ENCODE peak calls at places on chromosomes 5 and 9, in nine cellular contexts. Y, C, K, G, O, V, Q, T and B are unnamed samples.

GRCh38 chr5:21574429-21574828 is 1278.7 kb downstream of the CDH12 start:
- DNase-seq in C (no peak), K (no peak), O (no peak), Q (no peak), Y (no peak), T (no peak), G (no peak), V (no peak), B (no peak)

GRCh38 chr5:78300464-78301045 is 6.1 kb upstream of the AP3B1 start:
- DNase-seq in G (peak), V (no peak), Y (no peak), C (peak), K (no peak), O (peak), Q (no peak), T (no peak), B (peak)

GRCh38 chr9:99826579-99826978 is 4.9 kb downstream of the NR4A3 start:
- DNase-seq in C (no peak), Y (no peak), V (no peak), K (no peak), O (no peak), G (no peak), T (no peak), Q (no peak), B (no peak)

GRCh38 chr9:99753436-99753835 is 68.2 kb upstream of the NR4A3 start:
- DNase-seq in C (no peak), V (no peak), T (no peak), Q (no peak), K (no peak), O (no peak), Y (no peak), G (peak), B (no peak)

GRCh38 chr9:95383198-95383673 is 65.7 kb upstream of the FANCC start:
- DNase-seq in T (no peak), Y (no peak), V (peak), K (no peak), O (peak), C (no peak), Q (no peak), G (peak), B (no peak)

GRCh38 chr9:111052831-111053230 is 14.6 kb upstream of the LPAR1 start:
- DNase-seq in C (no peak), G (peak), T (no peak), V (no peak), Q (no peak), Y (no peak), O (peak), K (no peak), B (no peak)

GRCh38 chr9:99057665-99058625 is 47.0 kb upstream of the TGFBR1 start:
- DNase-seq in Q (peak), K (peak), G (peak), O (peak), V (no peak), C (peak), Y (no peak), T (no peak), B (peak)

GRCh38 chr5:168528521-168529360 is at the start of gene FBLL1:
- DNase-seq in T (peak), Q (peak), V (no peak), K (no peak), G (peak), C (peak), O (peak), Y (no peak), B (no peak)

GRCh38 chr5:68007446-68007845 is 208.1 kb upstream of the PIK3R1 start:
- DNase-seq in G (peak), O (peak), C (no peak), T (no peak), V (peak), K (no peak), Q (peak), Y (peak), B (no peak)

GRCh38 chr5:52690236-52690685 is 97.5 kb upstream of the ITGA1 start:
- DNase-seq in C (no peak), O (peak), G (peak), Q (no peak), K (no peak), T (no peak), V (no peak), Y (no peak), B (no peak)

GRCh38 chr5:116583085-116583766 is 8.6 kb upstream of the SEMA6A start:
- DNase-seq in V (no peak), G (no peak), T (no peak), K (no peak), Y (no peak), C (no peak), Q (no peak), O (peak), B (no peak)

GRCh38 chr9:136631038-136632000 is 31.4 kb upstream of the EGFL7 start:
- DNase-seq in V (peak), Q (peak), K (peak), C (peak), G (peak), T (peak), Y (peak), O (peak), B (peak)

GRCh38 chr9:110509787-110510186 is 69.8 kb downstream of the SVEP1 start:
- DNase-seq in Y (no peak), O (no peak), C (no peak), V (no peak), K (no peak), G (no peak), Q (no peak), T (no peak), B (no peak)

GRCh38 chr9:124079176-124079925 is 67.8 kb downstream of the LHX2 start:
- DNase-seq in C (no peak), T (no peak), V (peak), Y (no peak), Q (no peak), K (no peak), G (peak), O (peak), B (no peak)

GRCh38 chr9:110334871-110335270 is 2.8 kb downstream of the TXNDC8 start:
- DNase-seq in C (no peak), T (no peak), O (no peak), Q (no peak), K (no peak), Y (no peak), V (no peak), G (no peak), B (no peak)

GRCh38 chr5:142376001-142376400 is 51.2 kb upstream of the SPRY4 start:
- DNase-seq in Y (no peak), K (no peak), Q (no peak), T (no peak), V (no peak), O (no peak), C (no peak), G (no peak), B (no peak)

GRCh38 chr9:76873056-76873792 is 32.7 kb downstream of the PRUNE2 start:
- DNase-seq in C (no peak), Q (no peak), T (no peak), Y (no peak), O (no peak), G (peak), K (no peak), V (no peak), B (no peak)

GRCh38 chr5:138408023-138408422 is 30.8 kb upstream of the REEP2 start:
- DNase-seq in Q (peak), G (peak), Y (no peak), K (peak), V (no peak), T (peak), C (no peak), O (no peak), B (no peak)

GRCh38 chr9:78601957-78602565 is 305.1 kb downstream of the PSAT1 start:
- DNase-seq in C (no peak), T (peak), G (peak), K (no peak), Y (no peak), V (no peak), O (peak), Q (peak), B (peak)

GRCh38 chr9:133603165-133603927 is 5.8 kb downstream of the FAM163B start:
- DNase-seq in G (no peak), K (no peak), T (no peak), V (no peak), O (no peak), Q (no peak), C (no peak), Y (no peak), B (no peak)

GRCh38 chr9:135583686-135584011 is 22.1 kb downstream of the PAEP start:
- DNase-seq in G (no peak), K (peak), Q (no peak), Y (no peak), T (no peak), O (no peak), V (no peak), C (no peak), B (no peak)

GRCh38 chr9:14051459-14051858 is 262.5 kb downstream of the NFIB start:
- DNase-seq in T (no peak), K (no peak), G (no peak), C (no peak), V (no peak), Q (no peak), O (no peak), Y (no peak), B (no peak)

GRCh38 chr5:141430332-141431113 is at the start of gene PCDHGA12:
- DNase-seq in Y (no peak), G (peak), T (no peak), O (peak), Q (no peak), C (no peak), V (no peak), K (no peak), B (no peak)

GRCh38 chr5:138610468-138611294 is 35.5 kb upstream of the HSPA9 start:
- DNase-seq in G (no peak), K (no peak), C (no peak), O (no peak), Q (no peak), T (peak), Y (no peak), V (no peak), B (no peak)

GRCh38 chr9:137606734-137607138 is 1.2 kb downstream of the ARRDC1 start:
- DNase-seq in Q (no peak), C (no peak), V (no peak), T (no peak), G (no peak), Y (no peak), O (no peak), K (peak), B (no peak)

GRCh38 chr9:95188459-95188858 is 129.1 kb downstream of the FANCC start:
- DNase-seq in O (peak), V (no peak), K (no peak), G (no peak), Y (no peak), Q (no peak), C (no peak), T (no peak), B (no peak)

GRCh38 chr9:28853487-28853886 is 1280.2 kb upstream of the C9orf72 start:
- DNase-seq in G (no peak), Q (no peak), C (no peak), V (no peak), K (no peak), Y (no peak), O (no peak), T (peak), B (no peak)

GRCh38 chr5:128464596-128464995 is 73.4 kb downstream of the FBN2 start:
- DNase-seq in G (peak), C (no peak), O (no peak), K (no peak), Y (no peak), Q (no peak), T (no peak), V (no peak), B (no peak)

GRCh38 chr5:81787843-81788242 is 36.9 kb upstream of the SSBP2 start:
- DNase-seq in T (no peak), Y (no peak), V (peak), Q (peak), G (peak), C (peak), K (peak), O (peak), B (no peak)
- H3K4me3 ChIP-seq in T (no peak), Y (no peak), V (no peak), Q (no peak), G (no peak), C (no peak), K (no peak), O (no peak), B (no peak)

GRCh38 chr5:143393516-143393915 is 10.0 kb downstream of the NR3C1 start:
- DNase-seq in K (no peak), V (no peak), Y (no peak), O (no peak), T (no peak), Q (no peak), G (no peak), C (no peak), B (no peak)
- H3K4me3 ChIP-seq in K (no peak), V (no peak), Y (no peak), O (no peak), T (no peak), Q (no peak), G (no peak), C (no peak), B (no peak)

GRCh38 chr5:165138261-165138660 is 1632.8 kb downstream of the MAT2B start:
- DNase-seq in Q (no peak), V (no peak), Y (no peak), C (no peak), T (no peak), K (no peak), G (no peak), O (no peak), B (no peak)
- H3K4me3 ChIP-seq in Q (no peak), V (no peak), Y (no peak), C (no peak), T (peak), K (no peak), G (no peak), O (no peak), B (no peak)

GRCh38 chr9:86353591-86354047 is 591 bp downstream of the TUT7 start:
- DNase-seq in C (peak), G (no peak), V (no peak), K (peak), T (peak), Q (no peak), Y (no peak), O (no peak), B (no peak)

GRCh38 chr9:86354882-86355399 is 731 bp upstream of the TUT7 start:
- DNase-seq in G (peak), Y (no peak), Q (no peak), O (no peak), T (no peak), K (no peak), C (no peak), V (no peak), B (no peak)

GRCh38 chr9:86352440-86353106 is 1.6 kb downstream of the TUT7 start:
- DNase-seq in C (peak), K (no peak), Y (no peak), O (no peak), Q (no peak), T (no peak), V (no peak), G (peak), B (no peak)

GRCh38 chr9:86355814-86356213 is 1.6 kb upstream of the TUT7 start:
- DNase-seq in Q (no peak), K (no peak), G (no peak), V (no peak), T (no peak), Y (no peak), C (no peak), O (no peak), B (no peak)

DNA sequence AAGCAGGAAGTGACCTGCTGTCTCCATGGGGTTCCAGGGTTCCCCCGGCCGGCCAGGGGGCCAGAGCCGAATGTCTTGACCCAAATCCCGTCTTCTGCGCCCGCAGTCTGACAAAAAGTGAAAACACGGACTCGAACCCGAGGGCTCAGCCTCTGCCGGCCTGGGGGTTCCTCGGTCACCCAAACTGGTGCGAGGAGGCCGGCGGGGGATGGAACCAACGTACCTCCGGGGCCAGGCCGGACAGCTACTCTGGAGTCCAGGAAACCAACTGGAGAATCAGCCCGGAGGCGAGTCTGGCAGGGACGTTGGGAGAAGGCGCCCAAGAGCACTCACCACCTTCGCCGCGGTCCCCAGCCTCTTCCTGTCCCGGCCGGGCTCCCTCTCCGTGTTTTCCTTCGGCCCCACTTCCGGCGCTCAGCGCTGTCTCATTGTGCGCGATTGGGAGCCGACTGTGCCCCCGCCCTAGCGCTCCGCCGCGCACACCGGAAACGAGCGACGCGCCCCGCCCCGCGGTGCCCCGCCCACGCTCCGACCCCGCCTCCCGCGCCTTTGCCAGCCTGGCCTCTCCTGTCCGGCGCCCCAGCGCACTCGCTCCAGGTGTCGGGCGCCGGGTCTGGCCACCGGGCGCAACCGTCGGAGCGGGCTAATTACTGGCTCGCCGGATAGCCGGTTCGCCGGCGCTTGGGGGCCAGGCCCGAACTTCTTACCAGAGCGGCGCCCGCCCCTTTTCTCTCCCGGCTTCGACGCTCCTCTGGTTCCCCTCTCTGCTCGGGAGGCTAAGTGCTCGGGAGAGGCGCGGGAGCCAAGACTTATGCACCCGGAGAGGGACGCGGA is at the start of gene TUT7:
- DNase-seq in V (peak), G (peak), O (peak), Y (peak), K (peak), T (peak), Q (peak), C (peak), B (peak)
- H3K4me3 ChIP-seq in V (peak), G (peak), O (peak), Y (peak), K (peak), T (peak), Q (peak), C (peak), B (peak)

DNA sequence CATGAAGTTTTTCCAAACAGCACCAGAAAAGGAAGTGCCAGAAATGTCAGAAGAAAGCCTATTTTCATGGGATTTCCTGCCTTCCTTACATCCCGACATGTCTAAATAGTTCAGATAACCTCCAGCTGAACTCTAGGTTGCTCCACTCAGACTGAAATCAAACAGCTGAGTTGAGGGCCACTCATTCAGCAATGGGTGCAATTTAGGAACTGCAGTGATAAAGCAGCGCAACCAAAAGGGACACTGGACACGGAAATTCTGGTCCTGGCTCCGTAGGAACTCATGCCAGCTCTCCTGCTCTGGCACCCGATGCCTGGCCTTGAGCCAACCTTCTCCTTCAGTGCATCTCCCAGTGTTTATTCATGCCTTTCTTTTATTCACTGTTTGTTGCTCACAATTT is 127.1 kb downstream of the PDE4D start:
- DNase-seq in O (no peak), V (no peak), T (no peak), Y (peak), Q (no peak), G (no peak), C (no peak), K (peak), B (no peak)
- H3K4me3 ChIP-seq in O (no peak), V (no peak), T (no peak), Y (no peak), Q (no peak), G (no peak), C (no peak), K (peak), B (no peak)

GRCh38 chr9:125904155-125904841 is 157.1 kb downstream of the PBX3 start:
- DNase-seq in V (no peak), G (no peak), Y (no peak), O (peak), C (no peak), T (no peak), K (no peak), Q (no peak), B (no peak)
- H3K4me3 ChIP-seq in V (no peak), G (no peak), Y (no peak), O (no peak), C (no peak), T (no peak), K (no peak), Q (no peak), B (no peak)

DNA sequence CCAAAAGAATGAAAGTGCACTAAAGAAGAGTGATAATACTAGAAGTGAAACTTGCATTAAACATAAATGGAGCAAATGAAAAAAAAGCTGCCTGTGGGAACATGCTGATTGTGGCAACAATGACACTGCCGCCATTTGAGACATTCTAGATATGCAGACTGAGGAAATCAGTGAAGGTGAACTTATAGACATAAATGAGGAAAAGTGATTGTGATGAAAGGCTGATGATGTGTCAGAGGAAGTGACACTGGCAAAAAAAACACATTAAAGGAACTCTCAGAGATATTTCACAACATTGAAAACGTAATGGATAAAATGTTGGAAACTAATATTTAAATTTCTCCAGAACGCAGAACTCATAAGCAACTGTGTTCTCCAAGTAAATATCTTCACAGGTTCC is 1.2 kb downstream of the ERCC8 start:
- DNase-seq in T (no peak), C (no peak), Q (no peak), K (no peak), Y (no peak), O (no peak), G (no peak), V (no peak), B (peak)
- H3K4me3 ChIP-seq in T (no peak), C (no peak), Q (no peak), K (no peak), Y (no peak), O (no peak), G (no peak), V (no peak), B (peak)

DNA sequence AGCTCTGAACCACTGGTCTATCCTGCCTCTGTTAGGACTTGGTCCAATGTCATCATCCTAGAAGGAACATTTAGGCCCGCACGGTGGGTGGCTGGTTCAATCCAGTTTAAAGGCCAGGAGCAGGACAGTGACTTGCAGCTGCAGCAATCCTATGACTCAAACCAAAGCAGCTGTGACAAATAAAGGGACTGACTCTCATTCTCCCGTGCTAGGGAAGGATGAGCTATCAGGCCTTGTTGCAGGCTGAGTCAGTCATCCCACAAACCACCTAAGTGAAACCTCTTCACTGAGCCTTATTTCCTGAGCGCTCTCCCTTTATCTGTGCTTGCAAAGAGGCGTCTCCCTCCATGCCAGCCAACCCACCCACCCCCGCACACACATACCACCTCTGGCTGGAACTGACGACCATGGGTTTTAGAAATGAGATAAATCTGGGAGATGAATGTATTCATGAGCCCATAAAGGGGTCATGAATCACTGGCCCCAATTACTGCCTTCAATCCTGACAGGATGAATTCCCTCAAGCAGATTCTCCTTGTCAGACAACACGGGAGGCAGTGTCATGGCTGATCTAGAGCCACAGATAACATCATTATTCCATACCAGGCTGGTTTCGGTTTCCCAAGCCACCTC is 93.4 kb downstream of the KCNIP1 start:
- DNase-seq in C (no peak), Q (no peak), Y (no peak), O (peak), V (no peak), T (no peak), G (peak), K (no peak), B (peak)
- H3K4me3 ChIP-seq in C (no peak), Q (no peak), Y (no peak), O (no peak), V (no peak), T (no peak), G (peak), K (no peak), B (no peak)

GRCh38 chr9:122464633-122465567 is 12.8 kb downstream of the OR1J1 start:
- DNase-seq in V (peak), O (peak), Y (peak), Q (peak), C (peak), G (peak), T (peak), K (peak), B (peak)
- H3K4me3 ChIP-seq in V (peak), O (peak), Y (peak), Q (peak), C (peak), G (peak), T (peak), K (peak), B (peak)

GRCh38 chr5:160470437-160471341 is 49.0 kb downstream of the PTTG1 start:
- DNase-seq in V (no peak), G (peak), Q (no peak), T (no peak), O (peak), K (peak), Y (no peak), C (no peak), B (no peak)
- H3K4me3 ChIP-seq in V (no peak), G (no peak), Q (no peak), T (no peak), O (no peak), K (peak), Y (no peak), C (peak), B (no peak)